ENCODE peak calls at places on chromosome 17, in six cellular contexts. E, R, W, I, M and A are unnamed samples.

GRCh38 chr17:77690271-77691161 is 268.0 kb upstream of the TNRC6C start:
- DNase-seq in E (no peak), R (no peak), W (no peak), I (peak; percentile 51), M (no peak), A (no peak)

GRCh38 chr17:10649602-10650001 is 7.5 kb downstream of the MYH3 start:
- DNase-seq in E (no peak), R (no peak), W (no peak), I (no peak), M (no peak), A (no peak)

GRCh38 chr17:73155410-73156165 is 9.2 kb upstream of the SSTR2 start:
- DNase-seq in E (no peak), R (no peak), W (no peak), I (no peak), M (no peak), A (peak; percentile 91)

GRCh38 chr17:3594056-3594810 is 15.0 kb downstream of the TRPV1 start:
- DNase-seq in E (no peak), R (no peak), W (no peak), I (no peak), M (no peak), A (no peak)

GRCh38 chr17:77022766-77023165 is 118.0 kb upstream of the SEC14L1 start:
- DNase-seq in E (no peak), R (no peak), W (no peak), I (no peak), M (no peak), A (no peak)

GRCh38 chr17:70168044-70168978 is 1.0 kb upstream of the KCNJ2 start:
- DNase-seq in E (no peak), R (no peak), W (no peak), I (peak; percentile 57), M (no peak), A (peak; percentile 69)

GRCh38 chr17:75834279-75834920 is 9.8 kb downstream of the UNC13D start:
- DNase-seq in E (no peak), R (no peak), W (no peak), I (no peak), M (no peak), A (no peak)

GRCh38 chr17:64775701-64776570 is 113.8 kb upstream of the SMURF2 start:
- DNase-seq in E (no peak), R (no peak), W (no peak), I (no peak), M (no peak), A (no peak)

GRCh38 chr17:81371910-81372760 is 23.1 kb upstream of the BAHCC1 start:
- DNase-seq in E (no peak), R (no peak), W (no peak), I (peak; percentile 75), M (no peak), A (no peak)

GRCh38 chr17:17573912-17574311 is 17.6 kb downstream of the PEMT start:
- DNase-seq in E (no peak), R (no peak), W (no peak), I (no peak), M (no peak), A (no peak)

GRCh38 chr17:78925662-78926555 is 722 bp upstream of the TIMP2 start:
- DNase-seq in E (no peak), R (no peak), W (no peak), I (peak; percentile 90), M (no peak), A (peak; percentile 37)

GRCh38 chr17:66191607-66192377 is at the start of gene CEP112:
- DNase-seq in E (peak; percentile 95), R (peak; percentile 60), W (peak; percentile 95), I (peak; percentile 95), M (peak; percentile 52), A (peak; percentile 89)

GRCh38 chr17:70076189-70076588 is 1.2 kb downstream of the KCNJ16 start:
- DNase-seq in E (no peak), R (no peak), W (no peak), I (no peak), M (no peak), A (no peak)

GRCh38 chr17:50672831-50673551 is 34.7 kb downstream of the ANKRD40 start:
- DNase-seq in E (no peak), R (peak; percentile 17), W (no peak), I (no peak), M (no peak), A (no peak)

GRCh38 chr17:49574945-49575523 is 637 bp upstream of the NXPH3 start:
- DNase-seq in E (no peak), R (no peak), W (no peak), I (no peak), M (no peak), A (no peak)

GRCh38 chr17:80254396-80255241 is 6.0 kb upstream of the RNF213 start:
- DNase-seq in E (peak; percentile 38), R (no peak), W (no peak), I (peak; percentile 85), M (no peak), A (peak; percentile 26)

GRCh38 chr17:79988163-79988971 is 47.3 kb downstream of the TBC1D16 start:
- DNase-seq in E (no peak), R (no peak), W (no peak), I (peak; percentile 86), M (no peak), A (peak; percentile 93)

GRCh38 chr17:76146053-76146875 is 5.2 kb upstream of the FOXJ1 start:
- DNase-seq in E (no peak), R (no peak), W (no peak), I (no peak), M (no peak), A (no peak)

GRCh38 chr17:12041316-12041715 is 20.6 kb downstream of the MAP2K4 start:
- DNase-seq in E (no peak), R (no peak), W (no peak), I (peak; percentile 76), M (no peak), A (no peak)